ENCODE peak calls at places on chromosomes 6 and 20, in four cellular contexts. One of them, this sample, is unnamed.

GRCh38 chr6:154683756-154684523 is 49.3 kb upstream of the SCAF8 start:
- DNase-seq in breast epithelium: no peak
- DNase-seq in tibial nerve: no peak
- DNase-seq in adrenal gland: no peak
- DNase-seq in this sample: no peak

GRCh38 chr6:56851541-56852248 is 103.2 kb upstream of the BEND6 start:
- DNase-seq in adrenal gland: peak; percentile 62
- DNase-seq in breast epithelium: no peak
- DNase-seq in tibial nerve: peak; percentile 52
- DNase-seq in this sample: no peak

GRCh38 chr6:37980222-37980595 is 160.7 kb downstream of the ZFAND3 start:
- DNase-seq in adrenal gland: no peak
- DNase-seq in tibial nerve: no peak
- DNase-seq in breast epithelium: no peak
- DNase-seq in this sample: no peak

GRCh38 chr20:24773751-24774201 is 175.3 kb upstream of the CST7 start:
- DNase-seq in tibial nerve: no peak
- DNase-seq in breast epithelium: peak; percentile 20
- DNase-seq in adrenal gland: no peak
- DNase-seq in this sample: no peak

GRCh38 chr6:84811351-84811750 is 47.0 kb upstream of the TBX18 start:
- DNase-seq in breast epithelium: no peak
- DNase-seq in tibial nerve: no peak
- DNase-seq in adrenal gland: no peak
- DNase-seq in this sample: no peak

GRCh38 chr6:139764498-139764986 is 390.1 kb upstream of the CITED2 start:
- DNase-seq in breast epithelium: no peak
- DNase-seq in adrenal gland: peak; percentile 28
- DNase-seq in tibial nerve: peak; percentile 55
- DNase-seq in this sample: no peak

GRCh38 chr20:60632420-60633262 is 619.4 kb upstream of the CDH4 start:
- DNase-seq in tibial nerve: peak; percentile 39
- DNase-seq in breast epithelium: no peak
- DNase-seq in adrenal gland: no peak
- DNase-seq in this sample: no peak

GRCh38 chr6:118318648-118319047 is 229.4 kb upstream of the PLN start:
- DNase-seq in adrenal gland: no peak
- DNase-seq in tibial nerve: no peak
- DNase-seq in breast epithelium: no peak
- DNase-seq in this sample: no peak

GRCh38 chr6:109595998-109596397 is 95.0 kb downstream of the AK9 start:
- DNase-seq in tibial nerve: no peak
- DNase-seq in adrenal gland: no peak
- DNase-seq in breast epithelium: no peak
- DNase-seq in this sample: no peak

GRCh38 chr20:60254901-60255411 is 296.7 kb downstream of the CDH26 start:
- DNase-seq in breast epithelium: no peak
- DNase-seq in adrenal gland: peak; percentile 46
- DNase-seq in tibial nerve: peak; percentile 12
- DNase-seq in this sample: no peak

GRCh38 chr20:36645998-36646397 is at the start of gene SLA2:
- DNase-seq in tibial nerve: no peak
- DNase-seq in breast epithelium: no peak
- DNase-seq in adrenal gland: no peak
- DNase-seq in this sample: peak; percentile 88

GRCh38 chr6:108944058-108944457 is 95.8 kb downstream of the ARMC2 start:
- DNase-seq in tibial nerve: no peak
- DNase-seq in adrenal gland: no peak
- DNase-seq in breast epithelium: no peak
- DNase-seq in this sample: no peak

GRCh38 chr20:32960849-32961731 is 43.1 kb downstream of the SUN5 start:
- DNase-seq in adrenal gland: no peak
- DNase-seq in tibial nerve: no peak
- DNase-seq in breast epithelium: no peak
- DNase-seq in this sample: peak; percentile 42

GRCh38 chr20:31720486-31721407 is 1.9 kb downstream of the BCL2L1 start:
- DNase-seq in tibial nerve: no peak
- DNase-seq in adrenal gland: no peak
- DNase-seq in breast epithelium: no peak
- DNase-seq in this sample: peak; percentile 79

GRCh38 chr20:17570347-17571152 is 675 bp downstream of the DSTN start:
- DNase-seq in breast epithelium: peak; percentile 58
- DNase-seq in adrenal gland: peak; percentile 71
- DNase-seq in tibial nerve: peak; percentile 42
- DNase-seq in this sample: peak; percentile 81

GRCh38 chr6:111484655-111484974 is 1.6 kb upstream of the REV3L start:
- DNase-seq in adrenal gland: no peak
- DNase-seq in breast epithelium: no peak
- DNase-seq in tibial nerve: no peak
- DNase-seq in this sample: no peak

GRCh38 chr6:133818320-133818719 is 70.6 kb upstream of the TCF21 start:
- DNase-seq in breast epithelium: no peak
- DNase-seq in tibial nerve: no peak
- DNase-seq in adrenal gland: no peak
- DNase-seq in this sample: no peak

GRCh38 chr6:45513843-45514242 is 136.1 kb upstream of the SUPT3H start:
- DNase-seq in breast epithelium: no peak
- DNase-seq in adrenal gland: no peak
- DNase-seq in tibial nerve: no peak
- DNase-seq in this sample: no peak

GRCh38 chr6:70129341-70129740 is 173.5 kb downstream of the COL9A1 start:
- DNase-seq in adrenal gland: no peak
- DNase-seq in tibial nerve: no peak
- DNase-seq in breast epithelium: no peak
- DNase-seq in this sample: no peak

GRCh38 chr20:41654884-41655283 is 36.7 kb upstream of the CHD6 start:
- DNase-seq in breast epithelium: no peak
- DNase-seq in adrenal gland: no peak
- DNase-seq in tibial nerve: no peak
- DNase-seq in this sample: no peak

GRCh38 chr6:45608252-45608911 is 230.6 kb upstream of the SUPT3H start:
- DNase-seq in tibial nerve: no peak
- DNase-seq in adrenal gland: no peak
- DNase-seq in breast epithelium: no peak
- DNase-seq in this sample: no peak

GRCh38 chr6:84748331-84748730 is 16.1 kb downstream of the TBX18 start:
- DNase-seq in breast epithelium: no peak
- DNase-seq in tibial nerve: no peak
- DNase-seq in adrenal gland: no peak
- DNase-seq in this sample: no peak

GRCh38 chr20:36932476-36933426 is 18.8 kb downstream of the SAMHD1 start:
- DNase-seq in breast epithelium: no peak
- DNase-seq in adrenal gland: no peak
- DNase-seq in tibial nerve: no peak
- DNase-seq in this sample: peak; percentile 44

GRCh38 chr20:58102744-58103516 is 125.5 kb downstream of the ANKRD60 start:
- DNase-seq in adrenal gland: no peak
- DNase-seq in tibial nerve: no peak
- DNase-seq in breast epithelium: no peak
- DNase-seq in this sample: no peak

GRCh38 chr6:90286884-90287488 is 9.7 kb downstream of the BACH2 start:
- DNase-seq in tibial nerve: no peak
- DNase-seq in breast epithelium: no peak
- DNase-seq in adrenal gland: peak; percentile 22
- DNase-seq in this sample: no peak

GRCh38 chr20:4573564-4574355 is 147.9 kb upstream of the PRND start:
- DNase-seq in tibial nerve: no peak
- DNase-seq in adrenal gland: no peak
- DNase-seq in breast epithelium: no peak
- DNase-seq in this sample: no peak

GRCh38 chr6:76942203-76942971 is 520.9 kb downstream of the HTR1B start:
- DNase-seq in breast epithelium: no peak
- DNase-seq in tibial nerve: no peak
- DNase-seq in adrenal gland: no peak
- DNase-seq in this sample: no peak

GRCh38 chr6:107652526-107653182 is 162.7 kb downstream of the SOBP start:
- DNase-seq in breast epithelium: no peak
- DNase-seq in tibial nerve: no peak
- DNase-seq in adrenal gland: no peak
- DNase-seq in this sample: no peak

GRCh38 chr6:87705070-87705691 is 3.1 kb upstream of the AKIRIN2 start:
- DNase-seq in adrenal gland: no peak
- DNase-seq in tibial nerve: no peak
- DNase-seq in breast epithelium: no peak
- DNase-seq in this sample: no peak

GRCh38 chr20:51346686-51347485 is 195.6 kb downstream of the NFATC2 start:
- DNase-seq in breast epithelium: no peak
- DNase-seq in adrenal gland: no peak
- DNase-seq in tibial nerve: no peak
- DNase-seq in this sample: no peak

DNA sequence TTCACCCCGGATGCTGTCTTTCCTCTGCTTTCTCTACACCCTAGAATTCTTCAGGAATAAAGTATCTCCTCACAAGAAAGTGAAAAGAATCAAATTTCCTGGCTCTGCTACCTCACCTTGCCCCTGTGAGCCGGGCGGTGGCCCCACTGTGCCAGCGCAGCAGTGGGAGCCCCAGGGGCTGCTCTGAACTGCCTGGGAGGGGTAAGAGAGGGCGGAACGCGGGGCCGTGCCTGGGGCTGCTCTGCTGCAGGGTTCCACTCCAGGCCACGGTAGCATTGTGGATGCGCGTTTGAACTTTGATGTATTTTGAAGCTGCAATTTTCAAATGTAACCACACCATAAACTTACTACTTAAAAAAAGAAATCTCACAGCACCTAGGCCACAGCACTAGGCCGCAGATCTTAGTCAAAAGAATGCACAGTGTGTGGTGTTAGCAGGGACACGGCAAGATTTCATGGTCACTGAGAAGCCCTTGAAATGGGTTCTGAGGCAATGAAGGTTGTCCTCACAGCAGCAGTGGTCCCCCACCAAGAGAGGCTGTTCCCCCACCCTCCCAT is 57.5 kb downstream of the PRDM1 start:
- DNase-seq in breast epithelium: no peak
- DNase-seq in tibial nerve: no peak
- DNase-seq in adrenal gland: no peak
- DNase-seq in this sample: no peak
- H3K4me1 ChIP-seq in breast epithelium: no peaks in the 10 kb centered on the region
- H3K4me1 ChIP-seq in tibial nerve: no peaks in the 10 kb centered on the region
- H3K4me1 ChIP-seq in adrenal gland: no peaks in the 10 kb centered on the region
- H3K4me1 ChIP-seq in this sample: no peaks in the 10 kb centered on the region

GRCh38 chr6:32583527-32583898 is 6.1 kb downstream of the HLA-DRB1 start:
- DNase-seq in tibial nerve: no peak
- DNase-seq in breast epithelium: no peak
- DNase-seq in adrenal gland: no peak
- DNase-seq in this sample: no peak

GRCh38 chr6:32580593-32580992 is 9.1 kb downstream of the HLA-DRB1 start:
- DNase-seq in tibial nerve: no peak
- DNase-seq in adrenal gland: no peak
- DNase-seq in breast epithelium: no peak
- DNase-seq in this sample: no peak

GRCh38 chr6:32581275-32582095 is 8.2 kb downstream of the HLA-DRB1 start:
- DNase-seq in tibial nerve: no peak
- DNase-seq in breast epithelium: no peak
- DNase-seq in adrenal gland: peak; percentile 17
- DNase-seq in this sample: peak; percentile 35

GRCh38 chr6:32576261-32576660 is 13.4 kb downstream of the HLA-DRB1 start:
- DNase-seq in breast epithelium: no peak
- DNase-seq in adrenal gland: no peak
- DNase-seq in tibial nerve: no peak
- DNase-seq in this sample: no peak

GRCh38 chr6:32578962-32579361 is 10.7 kb downstream of the HLA-DRB1 start:
- DNase-seq in breast epithelium: no peak
- DNase-seq in tibial nerve: no peak
- DNase-seq in adrenal gland: no peak
- DNase-seq in this sample: no peak
- TF ChIP-seq POLR2A in breast epithelium: no peak
- TF ChIP-seq POLR2A in tibial nerve: no peak
- TF ChIP-seq POLR2A in adrenal gland: no peak
- TF ChIP-seq POLR2A in this sample: no peak

DNA sequence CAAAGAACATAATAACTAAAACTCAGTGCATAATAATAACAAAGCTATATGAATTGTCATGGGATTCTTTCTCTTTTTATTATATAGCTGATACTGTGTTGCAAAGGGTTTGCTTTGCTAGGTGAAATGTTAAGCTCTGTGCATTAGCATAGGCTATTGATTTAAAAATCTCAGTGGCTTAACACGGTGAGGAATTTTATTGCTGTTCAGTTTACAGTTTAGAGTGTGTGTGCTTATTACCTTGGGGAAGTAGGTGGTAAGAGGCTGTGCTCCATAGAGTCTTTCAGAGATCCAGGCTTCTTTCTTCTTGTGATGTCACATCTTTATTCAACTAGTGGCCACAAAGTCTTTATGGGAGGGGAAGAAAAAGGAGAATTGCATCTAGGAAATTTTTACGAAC is 55.7 kb downstream of the LRRC1 start:
- DNase-seq in breast epithelium: no peak
- DNase-seq in tibial nerve: no peak
- DNase-seq in adrenal gland: no peak
- DNase-seq in this sample: no peak
- H3K4me3 ChIP-seq in breast epithelium: no peak overlapping the region
- H3K4me3 ChIP-seq in tibial nerve: no peak overlapping the region
- H3K4me3 ChIP-seq in adrenal gland: no peak overlapping the region
- H3K4me3 ChIP-seq in this sample: no peak overlapping the region

GRCh38 chr20:56629464-56630085 is 469 bp downstream of the TFAP2C start:
- DNase-seq in breast epithelium: no peak
- DNase-seq in adrenal gland: no peak
- DNase-seq in tibial nerve: no peak
- DNase-seq in this sample: no peak
- H3K4me1 ChIP-seq in breast epithelium: no peaks in the 10 kb centered on the region
- H3K4me1 ChIP-seq in adrenal gland: peaks cover 10% of the 10 kb centered on the region
- H3K4me1 ChIP-seq in tibial nerve: peaks cover 65% of the 10 kb centered on the region
- H3K4me1 ChIP-seq in this sample: no peaks in the 10 kb centered on the region

DNA sequence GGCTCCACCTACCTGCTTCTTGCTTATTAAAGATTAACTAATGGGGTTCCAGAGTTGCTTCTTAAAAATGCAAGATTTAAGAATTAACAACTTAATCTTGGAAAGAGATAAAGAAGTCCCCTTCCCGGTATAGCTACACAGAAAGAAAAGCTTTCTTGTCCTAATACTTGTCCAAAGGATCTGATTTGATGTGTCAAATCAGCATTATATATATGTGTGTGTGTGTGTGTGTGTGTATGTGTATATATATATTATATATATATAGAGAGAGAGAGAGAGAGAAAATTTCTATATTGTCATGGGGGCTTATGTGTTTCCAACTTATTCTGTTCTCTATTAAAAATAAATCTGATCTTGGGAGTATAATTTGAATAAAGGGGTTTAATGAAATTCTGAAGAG is 4.6 kb upstream of the HMGN4 start:
- DNase-seq in tibial nerve: no peak
- DNase-seq in breast epithelium: no peak
- DNase-seq in adrenal gland: no peak
- DNase-seq in this sample: no peak
- TF ChIP-seq POLR2A in tibial nerve: no peak
- TF ChIP-seq POLR2A in breast epithelium: no peak
- TF ChIP-seq POLR2A in adrenal gland: no peak
- TF ChIP-seq POLR2A in this sample: no peak

DNA sequence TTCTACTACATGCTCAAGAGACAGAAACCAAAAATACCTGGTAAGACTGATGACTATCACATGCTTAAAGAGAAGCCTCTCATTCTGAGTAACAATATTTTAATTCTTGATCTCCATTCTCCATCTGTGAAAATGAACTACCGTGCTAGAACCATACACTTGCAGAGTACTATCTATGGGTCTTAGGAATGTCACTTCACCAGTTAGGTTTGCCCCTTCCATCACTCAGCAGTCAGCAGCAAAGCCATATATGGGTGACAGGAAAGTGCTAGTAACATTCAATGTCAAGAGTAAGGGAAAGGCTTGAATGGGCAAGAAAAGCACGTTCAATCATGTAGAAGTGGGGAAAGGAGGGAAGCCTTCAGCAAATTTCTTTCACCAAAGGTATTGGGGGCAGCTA is 2.3 kb downstream of the DNAAF9 start:
- DNase-seq in tibial nerve: no peak
- DNase-seq in breast epithelium: no peak
- DNase-seq in adrenal gland: no peak
- DNase-seq in this sample: no peak
- H3K4me3 ChIP-seq in tibial nerve: no peak overlapping the region
- H3K4me3 ChIP-seq in breast epithelium: no peak overlapping the region
- H3K4me3 ChIP-seq in adrenal gland: peak overlapping the region; percentile 94
- H3K4me3 ChIP-seq in this sample: no peak overlapping the region